ENCODE peak calls at places on chromosomes 7 and 10, in five cellular contexts. One of them, this sample, is unnamed. For H3K4me1, the result is how much of the 10 kb centered on the place peaks cover.

GRCh38 chr7:107394831-107395230 is 75.0 kb upstream of the GPR22 start:
- DNase-seq in K562: no peak
- DNase-seq in GM12878: no peak
- DNase-seq in HepG2: no peak
- DNase-seq in SK-N-SH: no peak
- DNase-seq in this sample: no peak

GRCh38 chr7:101984997-101985645 is 167.7 kb downstream of the CUX1 start:
- DNase-seq in K562: no peak
- DNase-seq in GM12878: no peak
- DNase-seq in SK-N-SH: peak
- DNase-seq in HepG2: no peak
- DNase-seq in this sample: no peak

GRCh38 chr10:19921300-19922140 is 105.3 kb downstream of the PLXDC2 start:
- DNase-seq in GM12878: no peak
- DNase-seq in SK-N-SH: no peak
- DNase-seq in HepG2: no peak
- DNase-seq in K562: no peak
- DNase-seq in this sample: no peak

GRCh38 chr7:66356277-66356721 is 151.2 kb downstream of the TPST1 start:
- DNase-seq in K562: no peak
- DNase-seq in HepG2: no peak
- DNase-seq in GM12878: no peak
- DNase-seq in SK-N-SH: no peak
- DNase-seq in this sample: peak

GRCh38 chr7:76125560-76125959 is 76.1 kb upstream of the SRRM3 start:
- DNase-seq in K562: no peak
- DNase-seq in GM12878: no peak
- DNase-seq in SK-N-SH: no peak
- DNase-seq in HepG2: no peak
- DNase-seq in this sample: no peak

GRCh38 chr7:151181011-151181431 is 6.0 kb downstream of the ASB10 start:
- DNase-seq in GM12878: no peak
- DNase-seq in K562: no peak
- DNase-seq in HepG2: no peak
- DNase-seq in SK-N-SH: no peak
- DNase-seq in this sample: no peak

GRCh38 chr7:41378156-41378555 is 324.7 kb downstream of the INHBA start:
- DNase-seq in GM12878: no peak
- DNase-seq in HepG2: no peak
- DNase-seq in K562: no peak
- DNase-seq in SK-N-SH: no peak
- DNase-seq in this sample: no peak

GRCh38 chr10:132213917-132214316 is 27.2 kb downstream of the DPYSL4 start:
- DNase-seq in GM12878: no peak
- DNase-seq in HepG2: no peak
- DNase-seq in SK-N-SH: no peak
- DNase-seq in K562: no peak
- DNase-seq in this sample: no peak

GRCh38 chr7:64045301-64046040 is at the start of gene ZNF727:
- DNase-seq in SK-N-SH: peak
- DNase-seq in GM12878: no peak
- DNase-seq in K562: peak
- DNase-seq in HepG2: no peak
- DNase-seq in this sample: no peak

GRCh38 chr10:91590142-91590903 is 42.5 kb downstream of the PPP1R3C start:
- DNase-seq in SK-N-SH: no peak
- DNase-seq in K562: no peak
- DNase-seq in GM12878: no peak
- DNase-seq in HepG2: no peak
- DNase-seq in this sample: no peak

GRCh38 chr10:114397651-114398145 is 6.6 kb downstream of the AFAP1L2 start:
- DNase-seq in HepG2: no peak
- DNase-seq in SK-N-SH: no peak
- DNase-seq in GM12878: no peak
- DNase-seq in K562: no peak
- DNase-seq in this sample: no peak

GRCh38 chr7:69722836-69723235 is 124.6 kb downstream of the AUTS2 start:
- DNase-seq in GM12878: no peak
- DNase-seq in K562: no peak
- DNase-seq in HepG2: no peak
- DNase-seq in SK-N-SH: no peak
- DNase-seq in this sample: no peak

GRCh38 chr10:16466001-16466400 is 29.2 kb downstream of the PTER start:
- DNase-seq in SK-N-SH: no peak
- DNase-seq in HepG2: no peak
- DNase-seq in K562: no peak
- DNase-seq in GM12878: no peak
- DNase-seq in this sample: no peak

GRCh38 chr10:73923935-73924598 is 13.1 kb downstream of the PLAU start:
- DNase-seq in SK-N-SH: no peak
- DNase-seq in K562: peak
- DNase-seq in GM12878: no peak
- DNase-seq in HepG2: no peak
- DNase-seq in this sample: no peak

GRCh38 chr7:52080493-52080892 is 763.9 kb upstream of the COBL start:
- DNase-seq in K562: no peak
- DNase-seq in SK-N-SH: no peak
- DNase-seq in GM12878: no peak
- DNase-seq in HepG2: no peak
- DNase-seq in this sample: no peak

GRCh38 chr10:124754227-124754626 is 10.0 kb upstream of the FAM53B start:
- DNase-seq in GM12878: no peak
- DNase-seq in SK-N-SH: no peak
- DNase-seq in HepG2: no peak
- DNase-seq in K562: no peak
- DNase-seq in this sample: no peak

GRCh38 chr7:30079880-30080279 is 51.7 kb downstream of the PLEKHA8 start:
- DNase-seq in HepG2: no peak
- DNase-seq in SK-N-SH: no peak
- DNase-seq in GM12878: no peak
- DNase-seq in K562: no peak
- DNase-seq in this sample: no peak

GRCh38 chr7:158062661-158063060 is 525.0 kb downstream of the PTPRN2 start:
- DNase-seq in SK-N-SH: no peak
- DNase-seq in HepG2: no peak
- DNase-seq in K562: no peak
- DNase-seq in GM12878: no peak
- DNase-seq in this sample: no peak

GRCh38 chr7:29516491-29516890 is 47.1 kb upstream of the PRR15 start:
- DNase-seq in GM12878: no peak
- DNase-seq in HepG2: no peak
- DNase-seq in K562: no peak
- DNase-seq in SK-N-SH: no peak
- DNase-seq in this sample: no peak

GRCh38 chr7:100588438-100588837 is 2.3 kb downstream of the FBXO24 start:
- DNase-seq in SK-N-SH: peak
- DNase-seq in K562: peak
- DNase-seq in HepG2: no peak
- DNase-seq in GM12878: no peak
- DNase-seq in this sample: no peak

GRCh38 chr7:25698709-25699108 is 453.3 kb upstream of the NFE2L3 start:
- DNase-seq in HepG2: no peak
- DNase-seq in K562: no peak
- DNase-seq in SK-N-SH: no peak
- DNase-seq in GM12878: no peak
- DNase-seq in this sample: no peak

GRCh38 chr7:6392712-6393666 is 54.8 kb downstream of the DAGLB start:
- DNase-seq in K562: peak
- DNase-seq in SK-N-SH: no peak
- DNase-seq in GM12878: peak
- DNase-seq in HepG2: no peak
- DNase-seq in this sample: peak

GRCh38 chr10:122567056-122567660 is 6.6 kb downstream of the DMBT1 start:
- DNase-seq in SK-N-SH: peak
- DNase-seq in HepG2: no peak
- DNase-seq in K562: peak
- DNase-seq in GM12878: no peak
- DNase-seq in this sample: peak

GRCh38 chr7:47332213-47332612 is 249.7 kb downstream of the TNS3 start:
- DNase-seq in SK-N-SH: no peak
- DNase-seq in HepG2: no peak
- DNase-seq in K562: no peak
- DNase-seq in GM12878: no peak
- DNase-seq in this sample: no peak

GRCh38 chr7:155129789-155130188 is 59.7 kb downstream of the HTR5A start:
- DNase-seq in SK-N-SH: no peak
- DNase-seq in K562: no peak
- DNase-seq in HepG2: no peak
- DNase-seq in GM12878: no peak
- DNase-seq in this sample: no peak

GRCh38 chr10:132539894-132540293 is 2.3 kb downstream of the INPP5A start:
- DNase-seq in GM12878: no peak
- DNase-seq in K562: no peak
- DNase-seq in HepG2: no peak
- DNase-seq in SK-N-SH: no peak
- DNase-seq in this sample: no peak

GRCh38 chr10:109668137-109668536 is 255.2 kb downstream of the XPNPEP1 start:
- DNase-seq in SK-N-SH: no peak
- DNase-seq in GM12878: no peak
- DNase-seq in HepG2: no peak
- DNase-seq in K562: no peak
- DNase-seq in this sample: no peak
- TF ChIP-seq ZBTB33 in SK-N-SH: no peak
- TF ChIP-seq ZBTB33 in GM12878: no peak
- TF ChIP-seq ZBTB33 in HepG2: no peak
- TF ChIP-seq ZBTB33 in K562: no peak
- TF ChIP-seq ZBTB33 in this sample: no peak

GRCh38 chr7:104985259-104985617 is 28.8 kb upstream of the KMT2E start:
- DNase-seq in HepG2: no peak
- DNase-seq in SK-N-SH: no peak
- DNase-seq in GM12878: no peak
- DNase-seq in K562: no peak
- DNase-seq in this sample: no peak
- H3K4me1 ChIP-seq in HepG2: under half
- H3K4me1 ChIP-seq in SK-N-SH: under half
- H3K4me1 ChIP-seq in GM12878: under half
- H3K4me1 ChIP-seq in K562: under half
- H3K4me1 ChIP-seq in this sample: under half

DNA sequence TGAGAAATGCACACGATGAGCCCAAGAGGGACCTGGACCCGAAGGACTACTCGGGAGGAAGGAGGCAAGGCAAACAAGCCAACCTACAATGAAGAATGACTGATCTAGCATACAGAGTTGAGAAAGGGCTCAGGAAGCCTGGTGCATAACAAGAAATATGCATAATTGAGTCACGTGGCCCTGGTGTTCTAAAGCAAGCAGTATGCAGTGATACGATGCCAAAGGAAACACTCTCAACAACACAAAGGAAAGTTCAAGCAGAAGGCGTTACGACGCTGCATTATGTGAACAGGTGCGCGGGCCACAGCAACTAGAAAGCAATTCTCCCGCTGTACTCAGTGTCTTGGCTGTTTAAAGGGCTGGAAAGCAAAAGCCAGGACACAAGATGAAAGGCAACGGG is 100.8 kb downstream of the PRTFDC1 start:
- DNase-seq in SK-N-SH: no peak
- DNase-seq in HepG2: no peak
- DNase-seq in GM12878: no peak
- DNase-seq in K562: no peak
- DNase-seq in this sample: no peak
- TF ChIP-seq ZBTB33 in SK-N-SH: no peak
- TF ChIP-seq ZBTB33 in HepG2: no peak
- TF ChIP-seq ZBTB33 in GM12878: no peak
- TF ChIP-seq ZBTB33 in K562: no peak
- TF ChIP-seq ZBTB33 in this sample: no peak

DNA sequence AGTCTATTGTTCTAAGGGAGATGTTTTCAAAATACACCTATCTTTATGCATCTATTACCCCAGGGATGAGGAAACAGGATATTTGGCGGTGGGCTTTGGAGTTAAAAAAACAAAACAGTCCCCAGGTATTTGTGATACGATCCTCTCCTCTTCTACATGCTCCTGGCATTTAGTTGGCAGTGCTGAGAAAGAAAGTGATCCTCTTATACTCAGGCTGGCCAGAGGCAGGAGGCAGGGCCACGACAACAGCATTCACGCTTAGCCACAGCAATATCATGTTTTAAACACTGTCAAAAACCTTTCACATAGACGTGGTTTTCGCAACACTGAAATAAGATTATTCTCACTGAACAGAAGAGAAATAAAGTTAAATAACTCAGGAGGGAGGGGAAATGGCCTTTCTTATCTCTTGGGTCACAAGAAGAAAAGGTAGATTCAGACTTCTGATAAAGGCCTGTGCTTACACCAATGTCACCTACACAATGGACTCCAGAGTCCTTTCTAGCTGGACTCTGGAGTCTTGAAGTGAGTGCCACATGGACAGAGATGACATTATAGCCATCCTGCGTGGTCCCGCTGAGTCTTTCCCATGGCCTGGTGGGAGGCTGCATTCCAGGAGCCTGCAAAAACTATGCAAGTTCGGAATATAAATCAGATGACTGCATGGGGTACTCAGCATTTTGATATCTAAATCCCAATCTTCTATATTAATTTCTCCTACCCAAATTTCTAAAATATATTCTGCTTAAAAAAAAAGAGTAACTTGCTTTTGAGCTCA is 88.7 kb downstream of the PIP4K2A start:
- DNase-seq in SK-N-SH: no peak
- DNase-seq in HepG2: peak
- DNase-seq in K562: no peak
- DNase-seq in GM12878: no peak
- DNase-seq in this sample: no peak
- H3K4me1 ChIP-seq in SK-N-SH: half or more
- H3K4me1 ChIP-seq in HepG2: half or more
- H3K4me1 ChIP-seq in K562: under half
- H3K4me1 ChIP-seq in GM12878: under half
- H3K4me1 ChIP-seq in this sample: half or more